ENCODE peak calls at places on chromosome X, in five cellular contexts. B is Ammon's horn; L is stimulated activated effector memory CD8-positive, alpha-beta T cell treated with anti-CD3 and anti-CD28 coated beads, Interleukin-12 subunit alpha, Interleukin-12 subunit beta, amount 100 ng/mL, for 72 hours; R is stimulated activated CD8-positive, alpha-beta memory T cell treated with anti-CD3 and anti-CD28 coated beads, Interleukin-4, amount 100 ng/mL, for 24 hours; A is GM13976. F is an unnamed sample.

GRCh38 chrX:124001581-124001980 is 40.1 kb downstream of the STAG2 start:
- DNase-seq in L (no peak), A (no peak), B (no peak), R (no peak), F (no peak)

GRCh38 chrX:17829526-17829925 is 31.6 kb downstream of the RAI2 start:
- DNase-seq in L (no peak), A (no peak), B (no peak), R (no peak), F (no peak)

GRCh38 chrX:47351706-47352105 is 18.7 kb upstream of the ZNF157 start:
- DNase-seq in A (no peak), B (peak), L (no peak), R (no peak), F (no peak)

GRCh38 chrX:25869761-25870160 is 268.4 kb upstream of the MAGEB18 start:
- DNase-seq in R (no peak), L (no peak), B (no peak), A (no peak), F (no peak)

GRCh38 chrX:54633641-54634040 is 103.6 kb downstream of the GNL3L start:
- DNase-seq in L (no peak), R (no peak), B (no peak), A (no peak), F (no peak)

GRCh38 chrX:72475952-72476668 is 96.5 kb downstream of the HDAC8 start:
- DNase-seq in R (no peak), L (no peak), B (no peak), A (no peak), F (no peak)

GRCh38 chrX:152635941-152636340 is 1.8 kb upstream of the GABRQ start:
- DNase-seq in R (no peak), B (peak), L (no peak), A (no peak), F (no peak)

GRCh38 chrX:19839770-19840254 is 47.6 kb downstream of the SH3KBP1 start:
- DNase-seq in B (no peak), A (no peak), L (no peak), R (no peak), F (no peak)

GRCh38 chrX:39896951-39897740 is 200.6 kb downstream of the BCOR start:
- DNase-seq in R (no peak), B (no peak), L (no peak), A (no peak), F (no peak)

GRCh38 chrX:150365953-150366911 is 3.1 kb downstream of the MAMLD1 start:
- DNase-seq in L (peak), R (no peak), A (no peak), B (peak), F (no peak)

GRCh38 chrX:106481341-106481740 is 130.4 kb upstream of the RADX start:
- DNase-seq in A (no peak), R (no peak), B (peak), L (peak), F (peak)

GRCh38 chrX:77484045-77484444 is 36.9 kb downstream of the FGF16 start:
- DNase-seq in B (no peak), A (no peak), L (no peak), R (no peak), F (no peak)

GRCh38 chrX:153662266-153662665 is 11.3 kb downstream of the PNCK start:
- DNase-seq in R (peak), B (no peak), L (no peak), A (peak), F (peak)

GRCh38 chrX:153638436-153639176 is 8.4 kb upstream of the DUSP9 start:
- DNase-seq in A (no peak), L (no peak), R (no peak), B (no peak), F (peak)

GRCh38 chrX:2548731-2549423 is 48.1 kb upstream of the DHRSX start:
- DNase-seq in B (no peak), A (no peak), R (no peak), L (no peak), F (no peak)

GRCh38 chrX:55210931-55211677 is 9.0 kb upstream of the PAGE5 start:
- DNase-seq in B (no peak), A (no peak), L (no peak), R (no peak), F (no peak)

GRCh38 chrX:47239199-47239598 is 6.4 kb downstream of the USP11 start:
- DNase-seq in A (no peak), L (no peak), B (no peak), R (no peak), F (no peak)

GRCh38 chrX:63713510-63713909 is 71.5 kb downstream of the ARHGEF9 start:
- DNase-seq in R (no peak), B (no peak), A (no peak), L (no peak), F (no peak)

GRCh38 chrX:45771114-45771513 is 570.4 kb upstream of the DIPK2B start:
- DNase-seq in L (no peak), R (no peak), B (peak), A (no peak), F (no peak)

GRCh38 chrX:48705876-48706275 is 9.3 kb downstream of the SUV39H1 start:
- DNase-seq in B (no peak), A (no peak), L (no peak), R (no peak), F (no peak)

GRCh38 chrX:154382483-154383069 is 3.5 kb downstream of the EMD start:
- DNase-seq in L (no peak), B (no peak), R (no peak), A (no peak), F (no peak)